ENCODE peak calls at places on chromosome 7, in five cellular contexts. W is brain microvascular endothelial cell, V is cardiac fibroblast, M is AG04449, X is ascending aorta. B is an unnamed sample.

GRCh38 chr7:46900312-46901263 is 681.3 kb downstream of the TNS3 start:
- DNase-seq in V (no peak), X (no peak), W (no peak), M (no peak), B (no peak)

GRCh38 chr7:47034180-47034579 is 547.7 kb downstream of the TNS3 start:
- DNase-seq in W (no peak), V (peak), X (no peak), M (no peak), B (no peak)

GRCh38 chr7:28358423-28358868 is 53.9 kb upstream of the CREB5 start:
- DNase-seq in V (peak), X (no peak), M (peak), W (peak), B (peak)

GRCh38 chr7:99557940-99558305 is 519 bp upstream of the ZNF655 start:
- DNase-seq in V (no peak), W (no peak), M (no peak), X (no peak), B (no peak)

GRCh38 chr7:42991913-42992576 is 59.9 kb downstream of the MRPL32 start:
- DNase-seq in V (no peak), W (no peak), X (no peak), M (no peak), B (no peak)

GRCh38 chr7:132009778-132010177 is 453.4 kb upstream of the PODXL start:
- DNase-seq in M (no peak), W (peak), V (peak), X (no peak), B (no peak)

GRCh38 chr7:141484907-141485306 is 66.3 kb upstream of the AGK start:
- DNase-seq in M (no peak), W (no peak), V (no peak), X (no peak), B (no peak)

GRCh38 chr7:7562736-7563135 is 3.9 kb upstream of the MIOS start:
- DNase-seq in X (no peak), V (peak), M (peak), W (no peak), B (peak)

GRCh38 chr7:44095781-44096180 is 8.4 kb upstream of the AEBP1 start:
- DNase-seq in M (no peak), V (no peak), X (no peak), W (no peak), B (no peak)

GRCh38 chr7:73830872-73831655 is at the start of gene CLDN4:
- DNase-seq in M (no peak), W (no peak), V (no peak), X (no peak), B (no peak)

GRCh38 chr7:108972009-108972408 is 402.3 kb downstream of the DNAJB9 start:
- DNase-seq in W (no peak), X (no peak), V (no peak), M (no peak), B (no peak)

GRCh38 chr7:50584793-50585399 is 19.7 kb upstream of the DDC start:
- DNase-seq in X (no peak), M (no peak), V (no peak), W (no peak), B (no peak)

GRCh38 chr7:128117691-128118090 is 86.5 kb upstream of the LRRC4 start:
- DNase-seq in X (peak), V (no peak), M (no peak), W (no peak), B (no peak)

GRCh38 chr7:131183611-131184119 is 144.0 kb upstream of the MKLN1 start:
- DNase-seq in W (no peak), M (no peak), V (no peak), X (no peak), B (no peak)

GRCh38 chr7:77907281-77907680 is 108.7 kb downstream of the PHTF2 start:
- DNase-seq in X (no peak), W (no peak), M (no peak), V (no peak), B (no peak)

GRCh38 chr7:138890782-138891445 is 90.3 kb downstream of the KIAA1549 start:
- DNase-seq in W (peak), V (no peak), X (no peak), M (no peak), B (peak)

GRCh38 chr7:131031100-131031868 is 296.4 kb upstream of the MKLN1 start:
- DNase-seq in V (no peak), X (no peak), M (no peak), W (no peak), B (no peak)

GRCh38 chr7:95861041-95861440 is 88.7 kb downstream of the DYNC1I1 start:
- DNase-seq in V (peak), W (no peak), X (no peak), M (no peak), B (no peak)

GRCh38 chr7:43697690-43698089 is 31.6 kb downstream of the COA1 start:
- DNase-seq in M (no peak), V (no peak), W (no peak), X (no peak), B (no peak)

GRCh38 chr7:45146531-45147379 is 10.8 kb upstream of the RAMP3 start:
- DNase-seq in V (no peak), X (no peak), W (no peak), M (no peak), B (no peak)

GRCh38 chr7:137715546-137715945 is 131.2 kb downstream of the DGKI start:
- DNase-seq in X (no peak), W (no peak), M (no peak), V (peak), B (no peak)

GRCh38 chr7:141598408-141598807 is 47.2 kb downstream of the AGK start:
- DNase-seq in V (no peak), W (no peak), X (no peak), M (no peak), B (no peak)

GRCh38 chr7:49324707-49325106 is 400.4 kb downstream of the CDC14C start:
- DNase-seq in M (no peak), X (no peak), W (no peak), V (no peak), B (no peak)

GRCh38 chr7:90726623-90727022 is 130.5 kb downstream of the CDK14 start:
- DNase-seq in X (no peak), M (no peak), W (peak), V (peak), B (no peak)

GRCh38 chr7:82605247-82605864 is 161.8 kb upstream of the CACNA2D1 start:
- DNase-seq in X (no peak), W (peak), V (peak), M (no peak), B (no peak)

GRCh38 chr7:149790146-149790548 is 16.8 kb upstream of the ZNF467 start:
- DNase-seq in W (no peak), V (no peak), X (no peak), M (no peak), B (no peak)

GRCh38 chr7:77759294-77759889 is 38.8 kb downstream of the TMEM60 start:
- DNase-seq in W (peak), X (peak), M (no peak), V (peak), B (peak)

GRCh38 chr7:142864980-142865747 is 10.3 kb downstream of the EPHB6 start:
- DNase-seq in X (no peak), V (no peak), W (no peak), M (no peak), B (no peak)

GRCh38 chr7:102004831-102005230 is 187.4 kb downstream of the CUX1 start:
- DNase-seq in M (no peak), X (no peak), W (no peak), V (no peak), B (no peak)

GRCh38 chr7:153524070-153524601 is 528.1 kb upstream of the DPP6 start:
- DNase-seq in W (no peak), X (no peak), V (no peak), M (no peak), B (no peak)

GRCh38 chr7:90788057-90788456 is 191.9 kb downstream of the CDK14 start:
- DNase-seq in W (peak), V (no peak), X (no peak), M (no peak), B (peak)

GRCh38 chr7:101121996-101122932 is 4.6 kb upstream of the SERPINE1 start:
- DNase-seq in X (peak), W (peak), V (peak), M (peak), B (peak)

GRCh38 chr7:106793015-106793651 is 71.9 kb upstream of the PIK3CG start:
- DNase-seq in X (no peak), M (no peak), W (no peak), V (peak), B (no peak)

GRCh38 chr7:47455872-47456185 is 126.1 kb downstream of the TNS3 start:
- DNase-seq in M (no peak), W (no peak), V (no peak), X (no peak), B (no peak)

GRCh38 chr7:43953071-43953470 is 26.8 kb downstream of the UBE2D4 start:
- DNase-seq in M (no peak), W (no peak), V (no peak), X (no peak), B (no peak)

GRCh38 chr7:117645456-117646181 is 165.8 kb downstream of the CFTR start:
- DNase-seq in M (peak), X (no peak), V (peak), W (peak), B (no peak)

GRCh38 chr7:84803979-84804378 is 382.9 kb downstream of the SEMA3D start:
- DNase-seq in M (no peak), W (no peak), X (no peak), V (no peak), B (no peak)

GRCh38 chr7:155130493-155130892 is 60.4 kb downstream of the HTR5A start:
- DNase-seq in X (peak), W (no peak), V (no peak), M (no peak), B (no peak)

GRCh38 chr7:80247144-80247543 is 112.5 kb downstream of the GNAI1 start:
- DNase-seq in X (no peak), W (no peak), V (no peak), M (no peak), B (no peak)

DNA sequence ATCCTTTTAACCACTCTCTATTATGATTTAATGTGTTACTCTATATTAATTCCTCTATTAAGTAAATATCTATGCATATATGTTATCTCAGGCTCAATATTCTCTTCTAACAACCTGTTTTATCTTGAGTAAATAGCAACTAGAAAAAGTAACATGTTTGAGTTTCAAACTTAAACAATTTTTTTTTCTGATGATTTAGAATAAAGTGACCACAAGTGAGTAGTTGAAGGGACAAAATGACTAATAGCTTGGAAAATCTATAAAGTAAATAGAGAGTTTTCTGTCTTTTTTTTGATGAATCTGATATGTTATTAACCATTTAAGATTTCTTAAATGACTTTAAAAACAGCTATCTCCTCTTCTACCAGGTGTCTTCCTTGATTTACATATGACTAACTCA is 483.8 kb downstream of the TFEC start:
- DNase-seq in X (no peak), W (no peak), V (no peak), M (no peak), B (no peak)
- H3K4me3 ChIP-seq in X (no peak), W (no peak), V (no peak), M (no peak), B (no peak)

GRCh38 chr7:37833107-37833817 is 15.1 kb upstream of the NME8 start:
- DNase-seq in X (no peak), V (peak), W (peak), M (no peak), B (peak)
- H3K4me3 ChIP-seq in X (peak), V (no peak), W (no peak), M (peak), B (peak)

GRCh38 chr7:778968-779451 is 51.9 kb upstream of the PRKAR1B start:
- DNase-seq in X (no peak), W (no peak), M (no peak), V (no peak), B (no peak)

GRCh38 chr7:777679-778078 is 50.6 kb upstream of the PRKAR1B start:
- DNase-seq in X (no peak), W (no peak), V (no peak), M (no peak), B (no peak)

GRCh38 chr7:776992-777520 is 50.0 kb upstream of the PRKAR1B start:
- DNase-seq in W (peak), X (no peak), V (no peak), M (no peak), B (no peak)

GRCh38 chr7:779480-779879 is 52.4 kb upstream of the PRKAR1B start:
- DNase-seq in M (no peak), W (no peak), V (no peak), X (no peak), B (no peak)

DNA sequence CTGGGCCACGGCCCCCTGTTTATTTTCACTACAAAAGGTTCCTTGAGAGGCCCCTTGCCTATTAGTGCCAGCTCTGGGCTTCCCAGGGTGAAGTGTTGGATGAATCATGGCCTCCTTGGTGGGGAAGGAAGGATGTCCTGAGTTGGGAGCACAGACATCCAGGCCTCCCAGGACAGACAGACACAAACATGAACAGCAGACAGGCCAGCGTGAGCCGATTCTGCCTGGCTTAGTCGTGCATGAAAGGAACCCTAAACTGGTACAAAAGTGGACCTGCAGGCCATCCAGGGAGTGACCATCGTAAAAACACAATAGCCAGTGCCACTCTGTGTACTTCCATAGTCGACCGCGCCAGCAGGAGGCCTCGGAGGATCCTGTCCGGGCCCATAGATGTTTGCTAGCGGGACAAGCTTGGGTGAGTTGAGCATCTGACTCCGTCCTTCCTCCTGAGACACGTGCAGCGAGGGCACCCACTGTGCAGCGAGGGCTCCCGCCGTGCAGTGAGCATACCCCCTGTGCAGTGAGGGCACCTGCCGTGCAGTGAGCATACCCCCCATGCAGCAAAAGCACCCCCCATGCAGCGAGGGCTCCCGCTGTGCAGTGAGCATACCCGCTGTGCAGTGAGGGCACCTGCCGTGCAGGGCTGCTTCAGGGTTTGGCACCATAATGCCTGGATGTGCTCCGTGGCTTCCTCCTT is 51.3 kb upstream of the PRKAR1B start:
- DNase-seq in W (peak), M (no peak), X (no peak), V (no peak), B (no peak)
- H3K4me3 ChIP-seq in W (no peak), M (no peak), X (no peak), V (no peak), B (no peak)

GRCh38 chr7:22355620-22356009 is 1.3 kb downstream of the RAPGEF5 start:
- DNase-seq in M (no peak), W (no peak), X (no peak), V (no peak), B (no peak)
- H3K4me3 ChIP-seq in M (no peak), W (no peak), X (no peak), V (no peak), B (no peak)

GRCh38 chr7:67863911-67864310 is 867.3 kb downstream of the TYW1 start:
- DNase-seq in M (no peak), X (no peak), W (no peak), V (no peak), B (no peak)
- H3K4me3 ChIP-seq in M (no peak), X (no peak), W (no peak), V (no peak), B (no peak)

DNA sequence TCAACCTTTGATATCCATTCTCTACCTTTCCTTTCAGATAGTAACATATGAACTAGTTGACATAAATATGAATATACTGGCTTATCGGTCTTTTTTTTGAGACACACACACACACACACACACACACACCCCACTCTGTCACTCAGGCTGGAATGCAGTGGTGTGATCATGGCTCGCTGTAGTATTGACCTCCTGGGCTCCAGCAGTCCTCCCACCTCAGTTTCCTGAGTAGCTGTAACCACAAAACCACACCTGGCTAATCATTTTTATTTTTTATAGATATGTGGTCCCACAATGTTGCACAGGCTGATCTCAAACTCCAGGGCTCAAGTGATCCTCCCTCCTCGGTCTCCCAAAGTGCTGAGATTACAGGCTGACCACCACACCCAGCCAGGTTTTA is 14.2 kb upstream of the NT5C3A start:
- DNase-seq in W (no peak), X (no peak), V (no peak), M (no peak), B (no peak)
- H3K4me3 ChIP-seq in W (no peak), X (no peak), V (no peak), M (no peak), B (no peak)

GRCh38 chr7:288671-289101 is 1.3 kb upstream of the FOXL3 start:
- DNase-seq in X (no peak), M (no peak), V (no peak), W (no peak), B (no peak)

GRCh38 chr7:291302-292092 is 1.5 kb downstream of the FOXL3 start:
- DNase-seq in X (peak), V (no peak), M (no peak), W (no peak), B (no peak)

GRCh38 chr7:289756-290553 is at the start of gene FOXL3:
- DNase-seq in W (no peak), M (no peak), V (no peak), X (peak), B (no peak)

GRCh38 chr7:289209-289755 is 688 bp upstream of the FOXL3 start:
- DNase-seq in M (no peak), V (no peak), W (no peak), X (no peak), B (no peak)

DNA sequence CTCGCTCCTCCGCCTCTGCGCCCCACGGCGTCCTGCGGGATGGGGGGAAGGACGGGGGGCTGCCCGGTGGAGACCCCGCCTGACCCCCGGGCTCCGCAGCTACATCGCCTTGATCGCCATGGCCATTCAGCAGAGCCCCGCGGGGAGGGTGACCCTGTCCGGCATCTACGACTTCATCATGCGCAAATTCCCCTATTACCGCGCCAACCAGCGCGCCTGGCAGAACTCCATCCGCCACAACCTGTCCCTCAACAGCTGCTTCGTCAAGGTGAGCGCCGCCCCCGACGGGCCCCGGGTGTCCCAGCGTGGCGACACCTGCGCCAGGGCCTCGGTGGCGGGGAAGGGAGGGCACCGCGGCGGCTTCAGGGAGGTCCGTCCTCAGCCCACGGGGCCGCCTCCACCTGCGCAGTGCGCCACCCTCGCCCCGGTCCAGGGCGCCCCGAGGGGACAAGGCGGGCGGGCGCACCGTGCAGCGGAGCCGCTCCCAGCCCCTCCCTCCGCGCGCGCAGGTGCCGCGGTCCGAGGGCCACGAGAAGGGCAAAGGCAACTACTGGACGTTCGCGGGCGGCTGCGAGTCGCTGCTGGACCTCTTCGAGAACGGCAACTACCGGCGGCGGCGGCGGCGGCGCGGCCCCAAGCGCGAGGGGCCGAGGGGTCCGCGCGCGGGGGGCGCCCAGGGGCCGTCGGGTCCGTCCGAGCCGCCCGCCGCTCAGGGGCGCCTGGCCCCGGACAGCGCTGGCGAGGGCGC is 758 bp downstream of the FOXL3 start:
- DNase-seq in M (no peak), X (peak), W (no peak), V (no peak), B (no peak)
- H3K4me3 ChIP-seq in M (no peak), X (no peak), W (no peak), V (no peak), B (no peak)

GRCh38 chr7:2157473-2158279 is 75.1 kb downstream of the MAD1L1 start:
- DNase-seq in W (peak), X (peak), M (peak), V (peak), B (peak)
- H3K4me3 ChIP-seq in W (no peak), X (no peak), M (no peak), V (no peak), B (no peak)

DNA sequence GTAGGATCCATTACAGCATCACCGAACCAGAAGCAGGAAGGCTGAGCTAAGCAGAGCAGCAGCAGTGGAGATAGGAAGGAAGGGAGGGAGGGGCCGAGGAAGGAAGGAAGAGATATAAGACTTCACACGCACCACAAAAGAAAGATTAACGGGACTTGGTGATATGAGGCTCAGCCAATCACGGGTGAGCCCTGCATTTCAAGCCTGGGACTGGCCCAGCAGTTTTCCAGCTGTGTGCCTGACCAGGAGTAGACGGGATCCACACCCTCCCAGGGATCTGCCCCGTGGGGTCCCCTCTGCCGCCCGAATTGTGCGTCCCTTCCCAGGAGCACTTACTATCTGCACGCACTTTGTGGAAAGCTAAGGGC is 16.2 kb downstream of the ATG9B start:
- DNase-seq in M (no peak), X (no peak), W (no peak), V (no peak), B (no peak)
- H3K4me3 ChIP-seq in M (no peak), X (peak), W (no peak), V (no peak), B (no peak)